ENCODE peak calls at places on chromosomes 4 and X, in eight cellular contexts. R, F, H, K, G, X, B and V are unnamed samples.

GRCh38 chr4:37631551-37631950 is 54.6 kb downstream of the RELL1 start:
- DNase-seq in R (peak; percentile 62), F (no peak), H (no peak), K (no peak), G (no peak), X (no peak), B (no peak), V (peak; percentile 86)

GRCh38 chr4:48899432-48899749 is 7.2 kb downstream of the OCIAD2 start:
- DNase-seq in R (no peak), F (no peak), H (no peak), K (no peak), G (no peak), X (peak; percentile 58), B (no peak), V (no peak)

GRCh38 chr4:33980361-33980760 is 2264.0 kb downstream of the ARAP2 start:
- DNase-seq in R (no peak), F (no peak), H (peak; percentile 3), K (no peak), G (no peak), X (no peak), B (no peak), V (no peak)

GRCh38 chrX:110317820-110318663 is at the start of gene AMMECR1:
- DNase-seq in R (peak; percentile 80), F (peak; percentile 72), H (peak; percentile 75), K (peak; percentile 90), G (peak; percentile 72), X (peak; percentile 66), B (peak; percentile 47), V (peak; percentile 83)

GRCh38 chr4:20395160-20395773 is 143.6 kb downstream of the SLIT2 start:
- DNase-seq in R (no peak), F (no peak), H (peak; percentile 40), K (peak; percentile 52), G (peak; percentile 19), X (peak; percentile 33), B (no peak), V (no peak)

GRCh38 chrX:46777971-46778810 is 19.3 kb upstream of the SLC9A7 start:
- DNase-seq in R (no peak), F (no peak), H (peak; percentile 66), K (no peak), G (peak; percentile 8), X (no peak), B (no peak), V (no peak)

GRCh38 chrX:21658152-21658737 is at the start of gene KLHL34:
- DNase-seq in R (peak; percentile 24), F (no peak), H (no peak), K (no peak), G (no peak), X (no peak), B (no peak), V (no peak)

GRCh38 chr4:83074086-83074704 is 39.2 kb downstream of the COPS4 start:
- DNase-seq in R (no peak), F (peak; percentile 58), H (peak; percentile 75), K (peak; percentile 74), G (peak; percentile 56), X (peak; percentile 85), B (peak; percentile 15), V (no peak)

GRCh38 chr4:12122316-12122715 is 693.6 kb upstream of the HS3ST1 start:
- DNase-seq in R (no peak), F (no peak), H (no peak), K (no peak), G (no peak), X (peak; percentile 7), B (no peak), V (no peak)

GRCh38 chr4:89586864-89587263 is 250.1 kb downstream of the SNCA start:
- DNase-seq in R (no peak), F (no peak), H (peak; percentile 7), K (no peak), G (peak; percentile 30), X (peak; percentile 32), B (no peak), V (no peak)

GRCh38 chrX:129523076-129524055 is at the start of gene SMARCA1:
- DNase-seq in R (peak; percentile 48), F (peak; percentile 3), H (peak; percentile 54), K (peak; percentile 84), G (peak; percentile 52), X (no peak), B (no peak), V (peak; percentile 75)

GRCh38 chr4:94653095-94653649 is 104.6 kb upstream of the BMPR1B start:
- DNase-seq in R (no peak), F (no peak), H (no peak), K (no peak), G (no peak), X (no peak), B (no peak), V (no peak)

GRCh38 chr4:72954811-72955210 is 114.7 kb downstream of the COX18 start:
- DNase-seq in R (no peak), F (no peak), H (no peak), K (no peak), G (no peak), X (peak; percentile 3), B (no peak), V (no peak)

GRCh38 chrX:20267924-20268701 is 1.4 kb upstream of the RPS6KA3 start:
- DNase-seq in R (peak; percentile 58), F (peak; percentile 12), H (no peak), K (peak; percentile 49), G (peak; percentile 58), X (no peak), B (no peak), V (peak; percentile 61)

GRCh38 chrX:130246084-130246483 is 22.6 kb downstream of the ZNF280C start:
- DNase-seq in R (no peak), F (no peak), H (no peak), K (no peak), G (no peak), X (no peak), B (no peak), V (no peak)

GRCh38 chrX:139094671-139095592 is 383.4 kb upstream of the FGF13 start:
- DNase-seq in R (no peak), F (no peak), H (no peak), K (peak; percentile 23), G (no peak), X (no peak), B (no peak), V (no peak)

GRCh38 chr4:150244600-150244999 is 166.4 kb downstream of the DCLK2 start:
- DNase-seq in R (no peak), F (no peak), H (peak; percentile 61), K (no peak), G (no peak), X (no peak), B (no peak), V (no peak)

GRCh38 chr4:128056396-128056795 is 4.7 kb upstream of the LARP1B start:
- DNase-seq in R (no peak), F (no peak), H (no peak), K (no peak), G (no peak), X (no peak), B (no peak), V (no peak)

GRCh38 chr4:94766856-94767255 is 9.1 kb downstream of the BMPR1B start:
- DNase-seq in R (no peak), F (no peak), H (peak; percentile 3), K (no peak), G (no peak), X (no peak), B (no peak), V (no peak)

GRCh38 chr4:140556372-140557085 is 12.2 kb downstream of the UCP1 start:
- DNase-seq in R (no peak), F (no peak), H (no peak), K (no peak), G (no peak), X (no peak), B (no peak), V (no peak)

GRCh38 chr4:40607224-40607623 is 22.4 kb downstream of the RBM47 start:
- DNase-seq in R (no peak), F (no peak), H (no peak), K (no peak), G (no peak), X (no peak), B (no peak), V (no peak)